ENCODE peak calls at places on chromosomes 3 and 15, in nine cellular contexts. I is breast epithelium; H is stimulated activated naive CD8-positive, alpha-beta T cell treated with anti-CD3 and anti-CD28 coated beads, Interleukin-15, amount 100 ng/mL, for 72 hours; T is amniotic stem cell; L is hippocampal formation; X is NCI-H187 treated with DMSO at 0.1 percent for 48 hours; P is Ammon's horn; E is iPS DF 6.9; C is Right ventricle myocardium superior. Z is an unnamed sample.

GRCh38 chr3:62159693-62160092 is 213.7 kb downstream of the FEZF2 start:
- DNase-seq in C (peak), T (no peak), P (peak), I (peak), E (no peak), H (no peak), L (no peak), X (no peak), Z (no peak)

GRCh38 chr3:181105636-181106035 is 116.1 kb upstream of the DNAJC19 start:
- DNase-seq in I (no peak), H (no peak), L (no peak), E (no peak), T (no peak), P (peak), X (no peak), C (no peak), Z (no peak)

GRCh38 chr15:78102211-78102610 is 9.8 kb downstream of the SH2D7 start:
- DNase-seq in C (no peak), I (no peak), E (no peak), P (no peak), H (no peak), L (no peak), X (no peak), T (no peak), Z (no peak)

GRCh38 chr3:69385033-69385722 is 710 bp downstream of the FRMD4B start:
- DNase-seq in H (no peak), X (no peak), E (no peak), I (no peak), T (no peak), L (peak), C (no peak), P (peak), Z (no peak)

GRCh38 chr15:89016549-89017041 is 71.7 kb upstream of the ABHD2 start:
- DNase-seq in L (no peak), C (no peak), P (no peak), X (no peak), E (no peak), H (no peak), I (peak), T (no peak), Z (no peak)

GRCh38 chr15:56032366-56032765 is 39.0 kb upstream of the NEDD4 start:
- DNase-seq in X (no peak), P (no peak), L (no peak), I (no peak), E (no peak), C (no peak), T (no peak), H (no peak), Z (no peak)

GRCh38 chr3:55330355-55330754 is 156.8 kb downstream of the WNT5A start:
- DNase-seq in X (no peak), T (peak), I (peak), L (no peak), C (no peak), H (no peak), P (no peak), E (no peak), Z (no peak)

GRCh38 chr3:123244128-123244527 is 42.4 kb downstream of the SEC22A start:
- DNase-seq in T (no peak), X (no peak), P (no peak), L (no peak), C (no peak), I (no peak), E (no peak), H (no peak), Z (no peak)

GRCh38 chr3:33665294-33665693 is 52.8 kb downstream of the CLASP2 start:
- DNase-seq in E (no peak), X (no peak), I (no peak), T (no peak), P (no peak), L (no peak), H (no peak), C (no peak), Z (no peak)

GRCh38 chr3:31917303-31917903 is 63.7 kb downstream of the OSBPL10 start:
- DNase-seq in C (no peak), I (no peak), L (no peak), X (no peak), P (no peak), T (no peak), E (no peak), H (no peak), Z (no peak)

GRCh38 chr15:65214010-65214409 is 2.7 kb upstream of the CILP start:
- DNase-seq in C (no peak), L (no peak), H (no peak), X (no peak), T (no peak), E (no peak), I (no peak), P (no peak), Z (no peak)

GRCh38 chr3:167650459-167650858 is 3.3 kb downstream of the WDR49 start:
- DNase-seq in C (no peak), H (no peak), I (no peak), L (no peak), P (no peak), E (no peak), T (no peak), X (no peak), Z (no peak)

GRCh38 chr3:102233881-102234280 is 200.9 kb upstream of the ZPLD1 start:
- DNase-seq in P (no peak), E (no peak), X (no peak), T (no peak), C (no peak), I (no peak), H (no peak), L (no peak), Z (no peak)

GRCh38 chr15:88477126-88477525 is 9.6 kb downstream of the MRPS11 start:
- DNase-seq in H (no peak), T (no peak), L (no peak), E (no peak), X (no peak), I (no peak), C (no peak), P (no peak), Z (no peak)

GRCh38 chr15:94177112-94177511 is 54.2 kb upstream of the MCTP2 start:
- DNase-seq in H (no peak), E (no peak), L (no peak), X (no peak), C (no peak), I (no peak), T (no peak), P (no peak), Z (no peak)

GRCh38 chr3:138118863-138119766 is 3.7 kb upstream of the DZIP1L start:
- DNase-seq in I (peak), C (peak), E (peak), X (peak), P (peak), H (peak), T (peak), L (peak), Z (peak)

GRCh38 chr3:31572605-31573459 is 40.1 kb downstream of the STT3B start:
- DNase-seq in P (no peak), E (no peak), I (no peak), T (no peak), X (no peak), C (no peak), L (no peak), H (no peak), Z (no peak)

GRCh38 chr3:56123487-56123886 is 344.8 kb downstream of the ERC2 start:
- DNase-seq in I (no peak), E (peak), C (no peak), P (no peak), H (no peak), T (no peak), X (no peak), L (no peak), Z (no peak)

GRCh38 chr3:164683516-164683915 is 394.8 kb downstream of the SI start:
- DNase-seq in E (no peak), X (no peak), C (no peak), T (no peak), I (no peak), H (no peak), P (no peak), L (no peak), Z (no peak)

GRCh38 chr15:29139540-29140459 is 129.8 kb downstream of the NSMCE3 start:
- DNase-seq in P (peak), T (no peak), X (no peak), I (no peak), E (no peak), H (peak), L (peak), C (peak), Z (no peak)

GRCh38 chr3:45309876-45310275 is 78.5 kb upstream of the LARS2 start:
- DNase-seq in L (no peak), H (no peak), C (no peak), T (no peak), X (no peak), E (no peak), P (no peak), I (no peak), Z (no peak)